ENCODE peak calls at places on chromosomes 2 and 18, in six cellular contexts. Z is lung, W is small intestine, Q is aorta, K is OCI-LY7, G is endodermal cell. X is an unnamed sample. For H3K36me3, the result is how much of the 10 kb centered on the place peaks cover.

GRCh38 chr2:109238580-109238979 is 109.6 kb downstream of the SH3RF3 start:
- DNase-seq in Z (peak), W (no peak), Q (no peak), K (no peak), G (no peak), X (peak)

GRCh38 chr2:20415511-20415918 is 31.4 kb upstream of the RHOB start:
- DNase-seq in Z (no peak), W (no peak), Q (no peak), K (no peak), G (no peak), X (no peak)

GRCh38 chr18:74139888-74140287 is 7.7 kb downstream of the FBXO15 start:
- DNase-seq in Z (no peak), W (no peak), Q (no peak), K (no peak), G (no peak), X (no peak)

GRCh38 chr18:2657788-2658458 is 2.4 kb downstream of the SMCHD1 start:
- DNase-seq in Z (no peak), W (peak), Q (no peak), K (peak), G (no peak), X (no peak)

GRCh38 chr2:134379722-134380121 is 125.8 kb downstream of the MGAT5 start:
- DNase-seq in Z (no peak), W (no peak), Q (no peak), K (no peak), G (no peak), X (no peak)

GRCh38 chr2:167127135-167127534 is 238.9 kb downstream of the XIRP2 start:
- DNase-seq in Z (no peak), W (no peak), Q (no peak), K (peak), G (no peak), X (no peak)

GRCh38 chr2:42754021-42754775 is 9.7 kb downstream of the OXER1 start:
- DNase-seq in Z (no peak), W (no peak), Q (no peak), K (no peak), G (no peak), X (peak)

GRCh38 chr2:241844831-241845578 is 13.7 kb downstream of the PDCD1 start:
- DNase-seq in Z (no peak), W (no peak), Q (peak), K (no peak), G (peak), X (peak)

GRCh38 chr2:120390381-120391055 is 44.6 kb downstream of the INHBB start:
- DNase-seq in Z (no peak), W (no peak), Q (peak), K (no peak), G (peak), X (no peak)

GRCh38 chr2:149076863-149077412 is 38.4 kb downstream of the LYPD6B start:
- DNase-seq in Z (no peak), W (no peak), Q (no peak), K (no peak), G (peak), X (no peak)

GRCh38 chr2:109242654-109243331 is 113.8 kb downstream of the SH3RF3 start:
- DNase-seq in Z (no peak), W (no peak), Q (no peak), K (no peak), G (no peak), X (no peak)

GRCh38 chr2:218401834-218402370 is 2.2 kb downstream of the CTDSP1 start:
- DNase-seq in Z (no peak), W (no peak), Q (no peak), K (no peak), G (no peak), X (no peak)

GRCh38 chr2:126534508-126534907 is 121.5 kb upstream of the GYPC start:
- DNase-seq in Z (peak), W (no peak), Q (no peak), K (no peak), G (no peak), X (no peak)

GRCh38 chr2:218902427-218902826 is 21.8 kb downstream of the WNT10A start:
- DNase-seq in Z (no peak), W (no peak), Q (no peak), K (no peak), G (no peak), X (no peak)

GRCh38 chr2:16335947-16336346 is 329.7 kb downstream of the CYRIA start:
- DNase-seq in Z (no peak), W (no peak), Q (no peak), K (no peak), G (no peak), X (no peak)

GRCh38 chr2:54522624-54523281 is 66.6 kb downstream of the SPTBN1 start:
- DNase-seq in Z (peak), W (peak), Q (no peak), K (peak), G (peak), X (peak)

GRCh38 chr18:12282436-12283039 is 25.5 kb upstream of the TUBB6 start:
- DNase-seq in Z (no peak), W (no peak), Q (no peak), K (no peak), G (no peak), X (no peak)

GRCh38 chr2:206392118-206392517 is 51.2 kb upstream of the ADAM23 start:
- DNase-seq in Z (no peak), W (peak), Q (no peak), K (peak), G (peak), X (no peak)

GRCh38 chr18:12048827-12049175 is 44.8 kb upstream of the ANKRD62 start:
- DNase-seq in Z (no peak), W (no peak), Q (no peak), K (no peak), G (no peak), X (no peak)

GRCh38 chr2:49241991-49242390 is 87.7 kb upstream of the FSHR start:
- DNase-seq in Z (no peak), W (no peak), Q (no peak), K (no peak), G (no peak), X (no peak)

GRCh38 chr18:1604751-1605150 is 700.1 kb downstream of the ADCYAP1 start:
- DNase-seq in Z (no peak), W (no peak), Q (no peak), K (no peak), G (no peak), X (no peak)

GRCh38 chr18:22936515-22936914 is 3.4 kb downstream of the RBBP8 start:
- DNase-seq in Z (no peak), W (no peak), Q (no peak), K (no peak), G (no peak), X (no peak)

GRCh38 chr18:59067873-59068272 is 71.8 kb upstream of the SEC11C start:
- DNase-seq in Z (no peak), W (peak), Q (no peak), K (peak), G (peak), X (no peak)

GRCh38 chr2:236485519-236485918 is 84.1 kb upstream of the ACKR3 start:
- DNase-seq in Z (no peak), W (no peak), Q (no peak), K (no peak), G (no peak), X (no peak)

GRCh38 chr2:200814276-200814815 is 2.6 kb downstream of the BZW1 start:
- DNase-seq in Z (no peak), W (no peak), Q (no peak), K (no peak), G (no peak), X (peak)

GRCh38 chr2:120825370-120826259 is 89.9 kb downstream of the GLI2 start:
- DNase-seq in Z (peak), W (no peak), Q (peak), K (no peak), G (peak), X (no peak)

GRCh38 chr2:205017912-205018311 is 472.6 kb downstream of the PARD3B start:
- DNase-seq in Z (no peak), W (peak), Q (no peak), K (no peak), G (no peak), X (no peak)

GRCh38 chr2:160371251-160372009 is 122.2 kb downstream of the RBMS1 start:
- DNase-seq in Z (no peak), W (no peak), Q (no peak), K (no peak), G (no peak), X (no peak)

GRCh38 chr2:68751397-68752339 is 17.1 kb downstream of the ARHGAP25 start:
- DNase-seq in Z (peak), W (peak), Q (peak), K (peak), G (peak), X (peak)

GRCh38 chr2:68757081-68757480 is 22.5 kb downstream of the ARHGAP25 start:
- DNase-seq in Z (no peak), W (no peak), Q (no peak), K (no peak), G (no peak), X (no peak)

GRCh38 chr2:68755071-68755470 is 20.5 kb downstream of the ARHGAP25 start:
- DNase-seq in Z (no peak), W (no peak), Q (no peak), K (no peak), G (no peak), X (no peak)

GRCh38 chr2:68753318-68753717 is 18.7 kb downstream of the ARHGAP25 start:
- DNase-seq in Z (no peak), W (no peak), Q (no peak), K (no peak), G (no peak), X (no peak)

GRCh38 chr2:68756178-68756577 is 21.6 kb downstream of the ARHGAP25 start:
- DNase-seq in Z (no peak), W (no peak), Q (no peak), K (no peak), G (no peak), X (no peak)
- H3K4me3 ChIP-seq in Z (no peak), W (no peak), Q (no peak), K (no peak), G (peak), X (no peak)

GRCh38 chr2:9334722-9335121 is 88.6 kb downstream of the ITGB1BP1 start:
- DNase-seq in Z (no peak), W (no peak), Q (no peak), K (no peak), G (no peak), X (no peak)
- H3K36me3 ChIP-seq in Z (under half), W (under half), Q (under half), K (under half), G (under half), X (under half)

DNA sequence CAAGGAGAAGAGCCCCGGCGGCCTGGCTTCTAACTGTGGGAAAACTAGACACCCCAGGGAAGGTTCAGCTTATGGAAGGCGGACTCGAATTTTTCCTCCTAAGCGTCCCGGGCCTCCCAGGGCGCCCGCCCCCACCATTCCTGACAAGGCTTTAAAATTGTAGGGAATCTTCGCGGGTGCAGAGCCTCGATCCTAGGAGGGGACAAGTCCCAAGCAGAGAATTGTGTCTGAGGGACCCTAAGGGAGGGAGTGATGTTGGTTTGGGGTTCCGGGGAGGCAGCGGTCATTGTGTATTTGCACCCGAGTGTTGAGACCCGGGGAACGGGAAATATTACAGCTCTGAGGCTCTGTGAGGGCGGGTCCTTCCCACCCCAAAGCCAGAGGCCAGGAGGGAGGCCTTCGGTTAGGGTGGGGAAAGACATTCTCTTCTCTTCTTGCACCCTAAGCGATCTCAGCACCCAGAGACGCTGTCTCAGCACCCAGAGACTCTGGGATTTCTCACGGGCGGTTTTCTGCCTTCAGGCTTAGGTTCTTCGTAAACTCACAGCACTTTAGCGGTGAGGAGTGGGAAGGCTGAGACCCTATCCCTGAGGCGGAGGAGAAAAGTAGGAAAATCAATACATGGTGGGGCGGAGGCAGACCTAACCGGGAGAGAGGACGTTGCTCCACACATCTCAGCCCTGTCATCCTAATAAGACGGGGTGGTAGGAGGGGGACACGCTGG is 7.6 kb downstream of the OSR1 start:
- DNase-seq in Z (no peak), W (no peak), Q (no peak), K (no peak), G (peak), X (no peak)
- H3K4me3 ChIP-seq in Z (no peak), W (no peak), Q (no peak), K (no peak), G (peak), X (no peak)

GRCh38 chr18:36744261-36744876 is 84.4 kb downstream of the TPGS2 start:
- DNase-seq in Z (no peak), W (no peak), Q (no peak), K (no peak), G (no peak), X (no peak)

DNA sequence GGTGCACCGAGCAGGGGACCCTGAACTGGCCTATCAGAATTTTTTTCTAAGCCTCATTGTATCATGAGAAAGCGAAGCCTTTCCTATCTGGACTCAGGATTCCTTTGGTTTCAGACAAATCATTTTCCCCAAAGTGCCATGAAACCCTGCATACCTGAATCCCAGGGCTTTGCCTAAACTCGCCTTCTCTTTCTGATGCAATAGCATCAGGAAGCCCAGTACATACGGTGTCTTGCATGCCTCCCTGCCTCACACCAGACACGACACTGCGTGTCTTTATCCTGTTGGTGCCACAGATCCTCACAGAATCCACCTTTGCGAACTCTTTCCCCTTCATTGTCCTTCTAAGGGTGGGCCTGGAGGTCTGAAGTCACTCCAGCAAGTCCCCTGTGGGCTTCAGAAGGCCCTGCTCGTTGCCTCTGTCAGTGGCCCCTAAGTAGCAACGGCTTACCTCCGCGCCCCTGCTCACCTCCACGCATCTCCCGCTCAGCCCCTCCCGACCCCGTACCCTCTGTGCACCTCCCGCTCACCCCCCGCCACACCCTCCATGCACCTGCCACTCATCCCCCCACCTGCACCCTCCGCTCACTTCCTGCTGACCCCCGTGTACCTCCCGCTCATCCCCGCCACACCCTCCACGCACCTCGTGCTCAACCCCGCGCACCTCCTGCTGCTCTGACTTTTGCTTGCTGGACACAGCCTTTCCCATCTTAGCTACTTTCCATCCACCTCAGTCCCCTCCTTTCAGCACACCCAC is 83.4 kb downstream of the TPGS2 start:
- DNase-seq in Z (no peak), W (no peak), Q (no peak), K (no peak), G (no peak), X (no peak)
- H3K36me3 ChIP-seq in Z (under half), W (under half), Q (under half), K (under half), G (under half), X (under half)

GRCh38 chr2:97870396-97870843 is 125.3 kb downstream of the TMEM131 start:
- DNase-seq in Z (no peak), W (peak), Q (no peak), K (peak), G (no peak), X (peak)
- H3K4me3 ChIP-seq in Z (no peak), W (no peak), Q (no peak), K (no peak), G (no peak), X (no peak)

GRCh38 chr18:63344918-63345317 is 22.1 kb downstream of the KDSR start:
- DNase-seq in Z (no peak), W (no peak), Q (no peak), K (no peak), G (no peak), X (no peak)
- H3K36me3 ChIP-seq in Z (under half), W (under half), Q (under half), K (under half), G (half or more), X (under half)

DNA sequence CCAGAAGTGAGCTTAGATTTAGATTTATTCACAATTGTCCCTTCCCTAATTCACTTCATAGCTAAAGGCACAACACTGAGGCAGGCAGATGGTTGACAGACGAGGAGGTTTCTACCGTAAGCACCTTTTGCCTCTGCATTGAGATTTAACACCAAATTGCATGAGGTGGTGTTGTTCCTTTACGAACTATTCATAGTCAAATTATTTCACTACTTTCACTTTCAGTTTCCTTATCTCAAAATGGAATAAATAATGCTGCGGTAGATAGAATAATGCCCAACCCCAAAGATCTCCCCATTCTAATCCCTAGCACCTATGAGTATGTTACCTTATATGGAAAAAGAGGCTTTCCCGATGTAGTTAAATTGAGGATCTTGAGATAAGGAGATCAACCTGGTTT is 58.9 kb upstream of the LINC00305 start:
- DNase-seq in Z (no peak), W (no peak), Q (no peak), K (no peak), G (no peak), X (no peak)
- H3K4me3 ChIP-seq in Z (no peak), W (no peak), Q (no peak), K (no peak), G (no peak), X (no peak)